ENCODE peak calls at places on chromosomes 1 and 21, in ten cellular contexts. One of them, this sample, is unnamed.

GRCh38 chr1:189220750-189221149 is 1256.9 kb downstream of the BRINP3 start:
- DNase-seq in stimulated activated CD8-positive, alpha-beta memory T cell treated with anti-CD3 and anti-CD28 coated beads, Interleukin-15, amount 100 ng/mL, for 1 hour: no peak
- DNase-seq in ACHN: peak
- DNase-seq in mucosa of gallbladder: no peak
- DNase-seq in H1: no peak
- DNase-seq in head of caudate nucleus: no peak
- DNase-seq in amygdala: no peak
- DNase-seq in NCI-H187: no peak
- DNase-seq in NCI-H226: no peak
- DNase-seq in dorsolateral prefrontal cortex: no peak
- DNase-seq in this sample: no peak

GRCh38 chr1:14165289-14165867 is 433.1 kb upstream of the KAZN start:
- DNase-seq in ACHN: no peak
- DNase-seq in H1: no peak
- DNase-seq in mucosa of gallbladder: no peak
- DNase-seq in dorsolateral prefrontal cortex: no peak
- DNase-seq in head of caudate nucleus: peak
- DNase-seq in amygdala: no peak
- DNase-seq in NCI-H187: no peak
- DNase-seq in stimulated activated CD8-positive, alpha-beta memory T cell treated with anti-CD3 and anti-CD28 coated beads, Interleukin-15, amount 100 ng/mL, for 1 hour: no peak
- DNase-seq in NCI-H226: no peak
- DNase-seq in this sample: no peak

GRCh38 chr1:24720152-24720551 is 25.1 kb upstream of the CLIC4 start:
- DNase-seq in mucosa of gallbladder: peak
- DNase-seq in ACHN: no peak
- DNase-seq in NCI-H226: peak
- DNase-seq in stimulated activated CD8-positive, alpha-beta memory T cell treated with anti-CD3 and anti-CD28 coated beads, Interleukin-15, amount 100 ng/mL, for 1 hour: no peak
- DNase-seq in dorsolateral prefrontal cortex: no peak
- DNase-seq in NCI-H187: no peak
- DNase-seq in H1: no peak
- DNase-seq in amygdala: peak
- DNase-seq in head of caudate nucleus: no peak
- DNase-seq in this sample: peak

GRCh38 chr1:246797597-246797996 is 73.4 kb downstream of the SCCPDH start:
- DNase-seq in stimulated activated CD8-positive, alpha-beta memory T cell treated with anti-CD3 and anti-CD28 coated beads, Interleukin-15, amount 100 ng/mL, for 1 hour: no peak
- DNase-seq in H1: no peak
- DNase-seq in NCI-H226: no peak
- DNase-seq in head of caudate nucleus: no peak
- DNase-seq in ACHN: no peak
- DNase-seq in NCI-H187: no peak
- DNase-seq in amygdala: no peak
- DNase-seq in dorsolateral prefrontal cortex: no peak
- DNase-seq in mucosa of gallbladder: no peak
- DNase-seq in this sample: no peak

GRCh38 chr1:208980590-208980989 is 602.9 kb upstream of the CAMK1G start:
- DNase-seq in head of caudate nucleus: no peak
- DNase-seq in dorsolateral prefrontal cortex: no peak
- DNase-seq in H1: no peak
- DNase-seq in ACHN: no peak
- DNase-seq in stimulated activated CD8-positive, alpha-beta memory T cell treated with anti-CD3 and anti-CD28 coated beads, Interleukin-15, amount 100 ng/mL, for 1 hour: no peak
- DNase-seq in amygdala: no peak
- DNase-seq in NCI-H187: no peak
- DNase-seq in NCI-H226: peak
- DNase-seq in mucosa of gallbladder: no peak
- DNase-seq in this sample: no peak

GRCh38 chr1:221722254-221723017 is 19.5 kb downstream of the DUSP10 start:
- DNase-seq in mucosa of gallbladder: no peak
- DNase-seq in stimulated activated CD8-positive, alpha-beta memory T cell treated with anti-CD3 and anti-CD28 coated beads, Interleukin-15, amount 100 ng/mL, for 1 hour: no peak
- DNase-seq in H1: no peak
- DNase-seq in head of caudate nucleus: no peak
- DNase-seq in NCI-H226: no peak
- DNase-seq in amygdala: no peak
- DNase-seq in NCI-H187: no peak
- DNase-seq in dorsolateral prefrontal cortex: no peak
- DNase-seq in ACHN: no peak
- DNase-seq in this sample: no peak

GRCh38 chr1:229272164-229273158 is 1.6 kb downstream of the RAB4A start:
- DNase-seq in mucosa of gallbladder: no peak
- DNase-seq in amygdala: no peak
- DNase-seq in H1: no peak
- DNase-seq in NCI-H226: no peak
- DNase-seq in ACHN: no peak
- DNase-seq in NCI-H187: no peak
- DNase-seq in stimulated activated CD8-positive, alpha-beta memory T cell treated with anti-CD3 and anti-CD28 coated beads, Interleukin-15, amount 100 ng/mL, for 1 hour: no peak
- DNase-seq in head of caudate nucleus: no peak
- DNase-seq in dorsolateral prefrontal cortex: no peak
- DNase-seq in this sample: no peak

GRCh38 chr1:184801503-184801902 is 46.8 kb upstream of the EDEM3 start:
- DNase-seq in NCI-H187: no peak
- DNase-seq in ACHN: no peak
- DNase-seq in dorsolateral prefrontal cortex: no peak
- DNase-seq in NCI-H226: no peak
- DNase-seq in H1: no peak
- DNase-seq in stimulated activated CD8-positive, alpha-beta memory T cell treated with anti-CD3 and anti-CD28 coated beads, Interleukin-15, amount 100 ng/mL, for 1 hour: no peak
- DNase-seq in mucosa of gallbladder: peak
- DNase-seq in head of caudate nucleus: no peak
- DNase-seq in amygdala: no peak
- DNase-seq in this sample: no peak

GRCh38 chr1:183583466-183583865 is 6.8 kb downstream of the NCF2 start:
- DNase-seq in dorsolateral prefrontal cortex: no peak
- DNase-seq in mucosa of gallbladder: no peak
- DNase-seq in H1: no peak
- DNase-seq in NCI-H226: no peak
- DNase-seq in ACHN: no peak
- DNase-seq in amygdala: no peak
- DNase-seq in head of caudate nucleus: no peak
- DNase-seq in stimulated activated CD8-positive, alpha-beta memory T cell treated with anti-CD3 and anti-CD28 coated beads, Interleukin-15, amount 100 ng/mL, for 1 hour: no peak
- DNase-seq in NCI-H187: no peak
- DNase-seq in this sample: no peak

GRCh38 chr21:40967771-40968170 is 120.8 kb upstream of the DSCAM start:
- DNase-seq in H1: peak
- DNase-seq in head of caudate nucleus: no peak
- DNase-seq in NCI-H187: no peak
- DNase-seq in amygdala: no peak
- DNase-seq in ACHN: no peak
- DNase-seq in stimulated activated CD8-positive, alpha-beta memory T cell treated with anti-CD3 and anti-CD28 coated beads, Interleukin-15, amount 100 ng/mL, for 1 hour: no peak
- DNase-seq in dorsolateral prefrontal cortex: no peak
- DNase-seq in mucosa of gallbladder: no peak
- DNase-seq in NCI-H226: no peak
- DNase-seq in this sample: no peak

GRCh38 chr1:47941609-47942237 is 55.5 kb downstream of the TRABD2B start:
- DNase-seq in amygdala: no peak
- DNase-seq in ACHN: peak
- DNase-seq in dorsolateral prefrontal cortex: no peak
- DNase-seq in head of caudate nucleus: no peak
- DNase-seq in mucosa of gallbladder: no peak
- DNase-seq in NCI-H226: peak
- DNase-seq in stimulated activated CD8-positive, alpha-beta memory T cell treated with anti-CD3 and anti-CD28 coated beads, Interleukin-15, amount 100 ng/mL, for 1 hour: no peak
- DNase-seq in H1: no peak
- DNase-seq in NCI-H187: no peak
- DNase-seq in this sample: no peak

GRCh38 chr1:204751883-204752687 is 66.5 kb upstream of the LRRN2 start:
- DNase-seq in H1: peak
- DNase-seq in mucosa of gallbladder: no peak
- DNase-seq in amygdala: no peak
- DNase-seq in NCI-H226: peak
- DNase-seq in ACHN: no peak
- DNase-seq in stimulated activated CD8-positive, alpha-beta memory T cell treated with anti-CD3 and anti-CD28 coated beads, Interleukin-15, amount 100 ng/mL, for 1 hour: no peak
- DNase-seq in NCI-H187: no peak
- DNase-seq in dorsolateral prefrontal cortex: no peak
- DNase-seq in head of caudate nucleus: peak
- DNase-seq in this sample: no peak

GRCh38 chr1:12602633-12603024 is 15.4 kb downstream of the DHRS3 start:
- DNase-seq in stimulated activated CD8-positive, alpha-beta memory T cell treated with anti-CD3 and anti-CD28 coated beads, Interleukin-15, amount 100 ng/mL, for 1 hour: no peak
- DNase-seq in H1: no peak
- DNase-seq in mucosa of gallbladder: no peak
- DNase-seq in head of caudate nucleus: no peak
- DNase-seq in amygdala: no peak
- DNase-seq in NCI-H226: no peak
- DNase-seq in dorsolateral prefrontal cortex: no peak
- DNase-seq in ACHN: no peak
- DNase-seq in NCI-H187: no peak
- DNase-seq in this sample: no peak

GRCh38 chr1:159652506-159652905 is 61.9 kb downstream of the CRP start:
- DNase-seq in amygdala: no peak
- DNase-seq in H1: no peak
- DNase-seq in ACHN: no peak
- DNase-seq in stimulated activated CD8-positive, alpha-beta memory T cell treated with anti-CD3 and anti-CD28 coated beads, Interleukin-15, amount 100 ng/mL, for 1 hour: no peak
- DNase-seq in mucosa of gallbladder: no peak
- DNase-seq in dorsolateral prefrontal cortex: no peak
- DNase-seq in head of caudate nucleus: no peak
- DNase-seq in NCI-H226: peak
- DNase-seq in NCI-H187: no peak
- DNase-seq in this sample: no peak

GRCh38 chr1:11365744-11366387 is 92.9 kb downstream of the UBIAD1 start:
- DNase-seq in amygdala: no peak
- DNase-seq in NCI-H226: no peak
- DNase-seq in head of caudate nucleus: no peak
- DNase-seq in NCI-H187: no peak
- DNase-seq in H1: no peak
- DNase-seq in stimulated activated CD8-positive, alpha-beta memory T cell treated with anti-CD3 and anti-CD28 coated beads, Interleukin-15, amount 100 ng/mL, for 1 hour: no peak
- DNase-seq in mucosa of gallbladder: no peak
- DNase-seq in ACHN: no peak
- DNase-seq in dorsolateral prefrontal cortex: no peak
- DNase-seq in this sample: no peak